ENCODE peak calls at places on chromosomes 16 and 17, in seven cellular contexts. B is HCT116, P is GM12878, H is K562, J is H1, I is HepG2, W is SK-N-SH. X is an unnamed sample.

GRCh38 chr16:1493746-1494094 is 560 bp downstream of the TELO2 start:
- DNase-seq in B (no peak), P (no peak), H (peak; percentile 37), J (no peak), I (no peak), W (no peak), X (peak; percentile 30)

GRCh38 chr17:47315451-47316266 is 8.1 kb upstream of the EFCAB13 start:
- DNase-seq in B (peak; percentile 74), P (peak; percentile 48), H (peak; percentile 80), J (no peak), I (peak; percentile 71), W (peak; percentile 80), X (peak; percentile 55)

GRCh38 chr17:19940722-19941464 is 36.7 kb downstream of the AKAP10 start:
- DNase-seq in B (no peak), P (no peak), H (no peak), J (no peak), I (peak; percentile 40), W (no peak), X (peak; percentile 80)

GRCh38 chr17:66348605-66349165 is 46.3 kb downstream of the PRKCA start:
- DNase-seq in B (peak; percentile 22), P (no peak), H (peak; percentile 88), J (no peak), I (peak; percentile 68), W (peak; percentile 48), X (no peak)

GRCh38 chr17:43826206-43826605 is 6.7 kb downstream of the MPP3 start:
- DNase-seq in B (no peak), P (no peak), H (no peak), J (no peak), I (no peak), W (no peak), X (no peak)

GRCh38 chr16:11297492-11298142 is 16.5 kb upstream of the PRM1 start:
- DNase-seq in B (no peak), P (peak; percentile 92), H (peak; percentile 74), J (peak; percentile 66), I (peak; percentile 67), W (peak; percentile 87), X (peak; percentile 67)

GRCh38 chr16:14539156-14539555 is 90.9 kb downstream of the PARN start:
- DNase-seq in B (no peak), P (no peak), H (no peak), J (no peak), I (no peak), W (no peak), X (no peak)

GRCh38 chr17:47628014-47628413 is 21.7 kb upstream of the KPNB1 start:
- DNase-seq in B (no peak), P (no peak), H (no peak), J (no peak), I (no peak), W (no peak), X (no peak)

GRCh38 chr17:49213803-49214202 is 3.3 kb downstream of the ABI3 start:
- DNase-seq in B (no peak), P (no peak), H (no peak), J (no peak), I (no peak), W (no peak), X (no peak)

DNA sequence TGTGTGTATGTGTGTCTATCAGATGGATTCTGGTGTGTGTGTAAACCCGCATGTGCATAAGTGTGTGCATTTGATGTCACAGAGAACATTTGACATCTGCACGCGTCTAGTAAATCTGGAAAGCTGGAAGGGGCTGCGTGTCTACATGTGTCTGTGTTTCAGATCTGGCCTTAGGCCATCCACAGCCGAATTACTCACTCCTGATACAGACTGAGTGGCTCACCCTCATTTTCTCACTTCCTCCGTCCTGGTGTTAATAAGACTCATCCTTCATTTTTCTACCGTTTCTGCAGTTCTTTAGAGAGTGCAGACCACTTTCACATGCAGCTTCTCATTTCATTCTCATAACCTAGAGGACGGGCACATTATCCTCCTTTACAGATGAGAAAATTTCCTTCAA is 491.6 kb downstream of the CDH13 start:
- DNase-seq in B (no peak), P (no peak), H (no peak), J (no peak), I (no peak), W (no peak), X (no peak)
- TF ChIP-seq JUND in B (no peak), P (no peak), H (no peak), J (no peak), I (no peak), W (no peak), X (no peak)

GRCh38 chr17:7119314-7119713 is 4.7 kb upstream of the ASGR2 start:
- DNase-seq in B (no peak), P (no peak), H (no peak), J (no peak), I (no peak), W (no peak), X (no peak)
- TF ChIP-seq JUND in B (no peak), P (no peak), H (no peak), J (no peak), I (no peak), W (no peak), X (no peak)

GRCh38 chr16:6375471-6376075 is 957.1 kb upstream of the RBFOX1 start:
- DNase-seq in B (no peak), P (no peak), H (no peak), J (no peak), I (no peak), W (peak; percentile 76), X (no peak)
- TF ChIP-seq JUND in B (no peak), P (no peak), H (no peak), J (no peak), I (no peak), W (no peak), X (no peak)

GRCh38 chr16:24822974-24823373 is 22.8 kb upstream of the SLC5A11 start:
- DNase-seq in B (no peak), P (no peak), H (no peak), J (no peak), I (no peak), W (no peak), X (no peak)
- TF ChIP-seq JUND in B (no peak), P (no peak), H (no peak), J (no peak), I (no peak), W (no peak), X (no peak)

GRCh38 chr17:80717661-80718060 is 173.0 kb downstream of the RPTOR start:
- DNase-seq in B (no peak), P (no peak), H (no peak), J (no peak), I (no peak), W (no peak), X (no peak)

GRCh38 chr17:80718428-80718827 is 173.8 kb downstream of the RPTOR start:
- DNase-seq in B (no peak), P (no peak), H (no peak), J (no peak), I (peak; percentile 21), W (no peak), X (no peak)

GRCh38 chr17:80720624-80721577 is 176.3 kb downstream of the RPTOR start:
- DNase-seq in B (no peak), P (no peak), H (no peak), J (no peak), I (no peak), W (no peak), X (no peak)

GRCh38 chr17:80716986-80717385 is 172.3 kb downstream of the RPTOR start:
- DNase-seq in B (no peak), P (no peak), H (no peak), J (no peak), I (no peak), W (no peak), X (no peak)

GRCh38 chr17:80719449-80719848 is 174.8 kb downstream of the RPTOR start:
- DNase-seq in B (no peak), P (no peak), H (no peak), J (no peak), I (no peak), W (no peak), X (no peak)
- TF ChIP-seq JUND in B (no peak), P (no peak), H (no peak), J (no peak), I (no peak), W (no peak), X (no peak)

GRCh38 chr17:31583795-31584340 is 192.4 kb downstream of the RAB11FIP4 start:
- DNase-seq in B (no peak), P (no peak), H (no peak), J (no peak), I (no peak), W (no peak), X (no peak)

GRCh38 chr17:31587462-31587861 is 196.0 kb downstream of the RAB11FIP4 start:
- DNase-seq in B (no peak), P (no peak), H (no peak), J (no peak), I (no peak), W (no peak), X (no peak)

GRCh38 chr17:31586946-31587345 is 195.5 kb downstream of the RAB11FIP4 start:
- DNase-seq in B (no peak), P (no peak), H (no peak), J (no peak), I (no peak), W (no peak), X (no peak)

GRCh38 chr17:31584436-31585279 is 193.2 kb downstream of the RAB11FIP4 start:
- DNase-seq in B (no peak), P (no peak), H (no peak), J (no peak), I (no peak), W (no peak), X (no peak)

DNA sequence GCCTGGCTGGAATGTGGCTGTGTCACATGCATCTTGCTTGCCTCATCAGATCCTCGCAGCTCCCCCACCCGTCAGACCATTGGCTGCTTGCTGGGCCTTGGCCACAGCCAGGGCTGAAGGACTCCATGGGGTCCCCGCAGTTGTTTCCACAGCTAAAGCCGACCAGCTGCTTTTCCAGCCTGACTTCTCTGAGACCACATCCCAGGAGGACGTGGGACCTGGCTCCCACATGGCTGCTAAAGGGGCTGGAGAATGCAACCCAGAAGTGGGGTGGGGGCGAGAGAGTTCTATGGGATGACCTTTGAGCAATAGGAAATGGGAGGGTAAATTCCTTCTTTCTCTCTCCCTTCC is 193.8 kb downstream of the RAB11FIP4 start:
- DNase-seq in B (no peak), P (no peak), H (no peak), J (no peak), I (no peak), W (no peak), X (no peak)
- TF ChIP-seq JUND in B (no peak), P (no peak), H (no peak), J (no peak), I (no peak), W (no peak), X (no peak)

X was measured in T47D.